ENCODE peak calls at places on chromosome 18, in four cellular contexts. T is uterus, Q is small intestine, X is prostate gland. B is an unnamed sample. For H3K36me3 and H3K4me1, the result is how much of the 10 kb centered on the place peaks cover.

GRCh38 chr18:42706618-42707017 is 408.9 kb downstream of the RIT2 start:
- DNase-seq in Q (peak), X (peak), T (no peak), B (no peak)

GRCh38 chr18:63150942-63151421 is 168.6 kb downstream of the BCL2 start:
- DNase-seq in T (no peak), Q (no peak), X (no peak), B (no peak)

GRCh38 chr18:49001587-49001986 is 50.8 kb upstream of the SMAD7 start:
- DNase-seq in Q (no peak), T (no peak), X (no peak), B (no peak)

GRCh38 chr18:48613589-48613988 is 74.8 kb downstream of the CTIF start:
- DNase-seq in Q (no peak), T (peak), X (no peak), B (no peak)

GRCh38 chr18:24187049-24187448 is 48.2 kb downstream of the CABYR start:
- DNase-seq in Q (no peak), X (no peak), T (no peak), B (no peak)

GRCh38 chr18:7641813-7642212 is 74.7 kb downstream of the PTPRM start:
- DNase-seq in T (no peak), X (no peak), Q (peak), B (no peak)

GRCh38 chr18:159037-159652 is 788 bp downstream of the USP14 start:
- DNase-seq in Q (peak), X (no peak), T (no peak), B (no peak)

GRCh38 chr18:3486514-3486913 is 36.5 kb downstream of the TGIF1 start:
- DNase-seq in Q (no peak), X (no peak), T (no peak), B (no peak)

GRCh38 chr18:43279015-43279758 is 1.9 kb upstream of the SYT4 start:
- DNase-seq in X (no peak), T (no peak), Q (no peak), B (no peak)

GRCh38 chr18:79988925-79989361 is 580 bp upstream of the TXNL4A start:
- DNase-seq in X (peak), T (no peak), Q (no peak), B (no peak)

GRCh38 chr18:3061581-3062416 is 48.9 kb upstream of the LPIN2 start:
- DNase-seq in Q (no peak), X (no peak), T (no peak), B (peak)

GRCh38 chr18:27712066-27712465 is 464.9 kb downstream of the CDH2 start:
- DNase-seq in T (no peak), X (no peak), Q (no peak), B (no peak)

GRCh38 chr18:9105420-9105819 is 2.9 kb downstream of the NDUFV2 start:
- DNase-seq in T (no peak), Q (no peak), X (no peak), B (no peak)

DNA sequence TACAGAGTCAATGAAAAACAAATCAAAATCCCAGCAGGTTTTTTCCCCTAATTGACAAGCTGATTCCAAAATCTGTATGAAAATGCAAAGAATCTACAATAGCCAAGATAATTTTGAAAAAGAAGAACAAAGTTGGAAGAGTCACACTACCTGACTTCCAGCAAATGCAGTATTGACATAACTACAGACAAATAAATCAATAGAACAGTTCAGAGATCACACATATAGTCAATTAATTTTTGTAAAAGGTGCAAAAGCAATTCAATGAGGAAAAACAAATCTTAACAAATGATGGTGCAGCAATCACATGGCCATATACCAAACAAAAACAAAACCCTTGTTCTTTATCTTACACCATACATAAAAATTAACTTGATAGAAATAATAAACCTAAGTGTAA is 74.6 kb upstream of the ST8SIA5 start:
- DNase-seq in T (no peak), Q (no peak), X (no peak), B (no peak)
- H3K36me3 ChIP-seq in T (under half), Q (under half), X (under half), B (under half)

GRCh38 chr18:13510594-13510993 is 215.8 kb downstream of the FAM210A start:
- DNase-seq in X (no peak), Q (no peak), T (no peak), B (no peak)
- H3K4me1 ChIP-seq in X (under half), Q (under half), T (under half), B (under half)

DNA sequence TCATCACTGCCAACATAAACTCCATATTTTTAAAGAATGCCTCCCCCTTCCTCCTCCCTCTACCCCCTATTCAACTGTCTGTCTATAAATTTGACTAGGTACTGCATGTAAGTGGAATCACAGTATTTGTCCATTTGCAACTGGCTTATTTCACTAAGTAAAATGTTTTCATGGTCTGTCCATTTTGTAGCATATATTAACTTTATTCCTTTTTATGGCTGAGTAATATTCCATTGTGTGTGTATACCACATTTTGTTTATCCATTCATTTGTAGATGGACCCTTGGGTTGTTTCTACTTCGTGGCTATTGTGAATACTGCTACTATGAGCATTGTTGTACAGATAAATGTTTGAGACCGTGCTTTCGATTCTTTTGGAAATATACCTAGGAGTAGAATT is 10.7 kb downstream of the SEH1L start:
- DNase-seq in T (no peak), Q (no peak), X (no peak), B (no peak)
- H3K36me3 ChIP-seq in T (under half), Q (under half), X (under half), B (under half)

GRCh38 chr18:4638680-4639079 is 183.6 kb upstream of the DLGAP1 start:
- DNase-seq in X (no peak), T (no peak), Q (no peak), B (no peak)
- H3K4me1 ChIP-seq in X (under half), T (under half), Q (under half), B (under half)

GRCh38 chr18:55390898-55391297 is 197.1 kb downstream of the TCF4 start:
- DNase-seq in X (no peak), T (no peak), Q (no peak), B (no peak)
- H3K36me3 ChIP-seq in X (under half), T (under half), Q (under half), B (under half)

DNA sequence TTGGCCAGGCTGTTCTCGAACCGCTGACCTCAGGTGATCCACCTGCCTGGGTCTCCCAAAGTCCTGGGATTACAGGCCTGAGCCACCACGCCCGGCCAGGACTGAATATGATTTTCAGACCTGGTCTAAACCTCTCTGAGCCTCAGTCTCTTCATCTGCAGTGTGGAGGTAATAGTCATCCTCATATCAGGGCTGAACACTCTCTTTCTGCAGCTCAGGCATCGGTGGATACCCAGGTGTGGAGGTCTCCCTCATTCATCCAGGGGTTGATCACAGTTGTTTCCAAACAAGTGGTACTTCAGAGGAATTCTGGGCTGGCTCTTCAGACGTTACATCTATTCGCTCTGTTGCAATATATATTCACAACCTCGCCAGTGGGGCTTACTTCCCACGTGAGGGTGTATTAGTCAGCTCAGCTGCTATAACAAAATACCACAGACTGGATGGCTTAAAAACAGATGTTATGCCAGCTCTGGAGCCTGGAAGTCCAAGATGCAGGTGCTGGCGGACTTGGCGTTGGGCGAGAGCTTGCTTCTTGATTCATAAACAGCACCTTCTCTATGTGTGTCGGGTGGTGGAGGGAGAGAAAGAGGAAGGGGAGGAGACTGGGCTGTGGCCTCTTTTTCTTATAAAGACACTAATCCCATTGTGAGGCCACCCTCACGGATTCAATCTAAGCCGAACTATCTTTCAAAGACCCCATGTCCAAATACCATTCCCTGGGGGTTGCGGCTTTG is 2.9 kb upstream of the MBP start:
- DNase-seq in T (no peak), X (no peak), Q (no peak), B (no peak)
- H3K4me1 ChIP-seq in T (under half), X (under half), Q (under half), B (under half)

DNA sequence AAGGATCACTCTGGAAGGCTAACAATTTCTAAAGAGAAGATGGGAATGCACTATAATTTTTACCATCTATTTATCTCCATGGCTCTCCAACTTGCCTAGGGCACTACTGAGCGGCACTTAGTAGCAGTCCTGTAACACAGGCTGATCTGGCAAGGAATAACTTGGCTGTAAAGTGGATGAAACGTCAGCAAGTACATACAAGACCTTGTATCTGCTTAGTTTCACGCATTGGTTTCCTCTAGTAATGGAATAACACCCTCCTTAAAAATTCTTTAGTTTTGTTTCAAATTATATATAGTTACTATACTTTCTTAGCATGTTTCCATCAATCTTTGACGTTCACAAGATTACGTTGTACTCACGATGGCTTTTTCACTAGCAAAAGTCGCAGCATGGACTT is 56.9 kb downstream of the RTTN start:
- DNase-seq in X (no peak), Q (no peak), T (no peak), B (no peak)
- H3K36me3 ChIP-seq in X (under half), Q (under half), T (under half), B (half or more)

B was measured in CD4-positive, CD25-positive, alpha-beta regulatory T cell.